ENCODE peak calls at places on chromosomes 7 and 10, in eight cellular contexts. X is tibial artery, U is naive B cell, D is amygdala, G is occipital lobe, P is skeletal muscle cell, A is fibroblast of mammary gland, I is NCI-H2081 treated with DMSO at 0.1 percent for 48 hours. W is an unnamed sample.

GRCh38 chr10:103921248-103921647 is 3.3 kb upstream of the STN1 start:
- DNase-seq in X (no peak), U (no peak), D (no peak), G (no peak), P (no peak), A (no peak), I (no peak), W (no peak)

GRCh38 chr10:23514321-23514720 is 75.4 kb downstream of the OTUD1 start:
- DNase-seq in X (no peak), U (no peak), D (no peak), G (no peak), P (no peak), A (peak), I (no peak), W (no peak)

GRCh38 chr10:96370575-96371157 is 11.9 kb upstream of the OPALIN start:
- DNase-seq in X (no peak), U (peak), D (no peak), G (peak), P (no peak), A (peak), I (no peak), W (no peak)

GRCh38 chr7:100472121-100472851 is 6.7 kb downstream of the TSC22D4 start:
- DNase-seq in X (no peak), U (no peak), D (no peak), G (no peak), P (no peak), A (no peak), I (no peak), W (no peak)

GRCh38 chr7:45980181-45980905 is 59.3 kb upstream of the IGFBP3 start:
- DNase-seq in X (no peak), U (no peak), D (no peak), G (no peak), P (no peak), A (peak), I (no peak), W (no peak)

GRCh38 chr10:129046074-129046681 is 420.9 kb upstream of the MGMT start:
- DNase-seq in X (peak), U (no peak), D (no peak), G (no peak), P (peak), A (peak), I (no peak), W (no peak)

GRCh38 chr10:87661861-87662785 is 2.4 kb downstream of the PAPSS2 start:
- DNase-seq in X (no peak), U (no peak), D (no peak), G (no peak), P (no peak), A (no peak), I (no peak), W (no peak)

GRCh38 chr7:16417958-16418357 is 3.4 kb downstream of the CRPPA start:
- DNase-seq in X (no peak), U (no peak), D (no peak), G (no peak), P (no peak), A (peak), I (no peak), W (no peak)

GRCh38 chr7:118771672-118772071 is 547.2 kb downstream of the ANKRD7 start:
- DNase-seq in X (no peak), U (no peak), D (no peak), G (no peak), P (no peak), A (no peak), I (no peak), W (no peak)

GRCh38 chr7:158759245-158759614 is 54.6 kb upstream of the NCAPG2 start:
- DNase-seq in X (no peak), U (no peak), D (no peak), G (no peak), P (no peak), A (no peak), I (no peak), W (no peak)

GRCh38 chr10:85039311-85039710 is 710.9 kb downstream of the CCSER2 start:
- DNase-seq in X (no peak), U (no peak), D (no peak), G (no peak), P (no peak), A (no peak), I (no peak), W (no peak)

GRCh38 chr7:132049462-132050304 is 493.3 kb upstream of the PODXL start:
- DNase-seq in X (no peak), U (no peak), D (no peak), G (no peak), P (no peak), A (peak), I (no peak), W (no peak)

GRCh38 chr7:52920977-52921376 is 114.5 kb upstream of the POM121L12 start:
- DNase-seq in X (no peak), U (no peak), D (no peak), G (no peak), P (no peak), A (no peak), I (no peak), W (no peak)

GRCh38 chr7:47266799-47267198 is 315.1 kb downstream of the TNS3 start:
- DNase-seq in X (no peak), U (no peak), D (no peak), G (no peak), P (no peak), A (peak), I (no peak), W (no peak)

GRCh38 chr10:66307826-66308225 is 618.0 kb upstream of the LRRTM3 start:
- DNase-seq in X (no peak), U (no peak), D (no peak), G (no peak), P (no peak), A (no peak), I (no peak), W (no peak)

GRCh38 chr7:158034571-158034970 is 553.1 kb downstream of the PTPRN2 start:
- DNase-seq in X (no peak), U (no peak), D (no peak), G (no peak), P (no peak), A (no peak), I (no peak), W (no peak)

GRCh38 chr10:132464256-132465192 is 67.5 kb downstream of the PWWP2B start:
- DNase-seq in X (peak), U (no peak), D (peak), G (peak), P (no peak), A (peak), I (no peak), W (no peak)

GRCh38 chr10:19812976-19813375 is 3.3 kb upstream of the PLXDC2 start:
- DNase-seq in X (no peak), U (no peak), D (no peak), G (no peak), P (no peak), A (no peak), I (no peak), W (no peak)

GRCh38 chr10:51800121-51800520 is 100.7 kb upstream of the CSTF2T start:
- DNase-seq in X (no peak), U (no peak), D (no peak), G (no peak), P (no peak), A (no peak), I (no peak), W (no peak)

GRCh38 chr10:32929634-32930033 is 28.4 kb downstream of the ITGB1 start:
- DNase-seq in X (no peak), U (no peak), D (no peak), G (no peak), P (no peak), A (no peak), I (no peak), W (no peak)

W was measured in brain pericyte.